ENCODE peak calls at places on chromosomes 11 and 22, in ten cellular contexts. Z is adrenal gland; J is iris pigment epithelial cell; Q is mesothelial cell of epicardium; G is activated CD4-positive, alpha-beta T cell treated with anti-CD3 and anti-CD28 coated beads, Interleukin-2, amount 50 U/mL, for 24 hours; T is activated naive CD4-positive, alpha-beta T cell treated with anti-CD3 and anti-CD28 coated beads for 36 hours; V is stimulated activated CD4-positive, alpha-beta T cell treated with anti-CD3 and anti-CD28 coated beads, Interleukin-1b, Interleukin-23, amount 100 ng/mL, for 24 hours; W is DMS 273 treated with DMSO at 0.1 percent for 48 hours; U is coronary artery; P is activated T-cell treated with anti-CD3 and anti-CD28 coated beads, Interleukin-2, amount 50 U/mL, for 72 hours. H is an unnamed sample.

GRCh38 chr11:18802381-18803257 is 11.0 kb upstream of the PTPN5 start:
- DNase-seq in Z (peak), J (peak), Q (peak), G (no peak), T (peak), V (peak), W (no peak), U (no peak), P (peak), H (peak)

GRCh38 chr11:70519117-70519516 is 120.8 kb downstream of the CTTN start:
- DNase-seq in Z (no peak), J (no peak), Q (no peak), G (no peak), T (no peak), V (no peak), W (no peak), U (no peak), P (no peak), H (no peak)

GRCh38 chr11:118742304-118742703 is 48.7 kb downstream of the DDX6 start:
- DNase-seq in Z (no peak), J (peak), Q (no peak), G (no peak), T (no peak), V (no peak), W (no peak), U (no peak), P (no peak), H (no peak)

GRCh38 chr11:2215561-2216399 is 44.2 kb upstream of the TH start:
- DNase-seq in Z (no peak), J (no peak), Q (no peak), G (no peak), T (no peak), V (no peak), W (no peak), U (no peak), P (no peak), H (no peak)

GRCh38 chr11:58067685-58068084 is 36.9 kb downstream of the OR6Q1 start:
- DNase-seq in Z (no peak), J (no peak), Q (no peak), G (no peak), T (no peak), V (no peak), W (no peak), U (no peak), P (no peak), H (no peak)

GRCh38 chr11:89736566-89736965 is 26.5 kb downstream of the TRIM77 start:
- DNase-seq in Z (no peak), J (no peak), Q (no peak), G (no peak), T (no peak), V (no peak), W (no peak), U (no peak), P (no peak), H (no peak)

GRCh38 chr11:17921620-17922473 is 91.0 kb downstream of the SERGEF start:
- DNase-seq in Z (peak), J (peak), Q (no peak), G (no peak), T (no peak), V (no peak), W (peak), U (no peak), P (no peak), H (no peak)

GRCh38 chr11:60161766-60162165 is 21.1 kb downstream of the MS4A6A start:
- DNase-seq in Z (no peak), J (no peak), Q (no peak), G (no peak), T (no peak), V (no peak), W (no peak), U (no peak), P (no peak), H (no peak)

GRCh38 chr22:30220338-30221009 is 26.1 kb downstream of the LIF start:
- DNase-seq in Z (no peak), J (no peak), Q (no peak), G (no peak), T (no peak), V (no peak), W (no peak), U (no peak), P (no peak), H (no peak)

GRCh38 chr11:61545341-61545740 is 35.5 kb downstream of the SYT7 start:
- DNase-seq in Z (no peak), J (peak), Q (no peak), G (no peak), T (no peak), V (no peak), W (no peak), U (no peak), P (no peak), H (peak)

GRCh38 chr11:70304208-70304603 is 33.7 kb downstream of the PPFIA1 start:
- DNase-seq in Z (no peak), J (no peak), Q (no peak), G (no peak), T (no peak), V (no peak), W (no peak), U (no peak), P (no peak), H (no peak)

GRCh38 chr22:37661160-37661924 is 2.8 kb downstream of the PDXP start:
- DNase-seq in Z (peak), J (peak), Q (no peak), G (no peak), T (no peak), V (no peak), W (peak), U (no peak), P (no peak), H (peak)

GRCh38 chr11:123195182-123196059 is at the start of gene CLMP:
- DNase-seq in Z (peak), J (peak), Q (peak), G (no peak), T (peak), V (no peak), W (no peak), U (no peak), P (peak), H (no peak)

GRCh38 chr11:114377612-114378267 is 22.6 kb downstream of the C11orf71 start:
- DNase-seq in Z (no peak), J (peak), Q (no peak), G (no peak), T (no peak), V (no peak), W (no peak), U (no peak), P (no peak), H (no peak)

GRCh38 chr11:77471520-77472234 is 2.2 kb downstream of the PAK1 start:
- DNase-seq in Z (peak), J (no peak), Q (no peak), G (no peak), T (peak), V (no peak), W (peak), U (no peak), P (peak), H (peak)

GRCh38 chr11:72012897-72013721 is 14.4 kb downstream of the IL18BP start:
- DNase-seq in Z (peak), J (peak), Q (no peak), G (no peak), T (no peak), V (no peak), W (no peak), U (peak), P (no peak), H (no peak)

GRCh38 chr11:62054484-62055121 is 69.2 kb upstream of the INCENP start:
- DNase-seq in Z (no peak), J (no peak), Q (no peak), G (no peak), T (peak), V (no peak), W (no peak), U (no peak), P (no peak), H (peak)

GRCh38 chr11:116687458-116688201 is 85.2 kb downstream of the BUD13 start:
- DNase-seq in Z (peak), J (no peak), Q (no peak), G (no peak), T (no peak), V (no peak), W (peak), U (no peak), P (no peak), H (no peak)

GRCh38 chr11:11057472-11057854 is 199.6 kb upstream of the ZBED5 start:
- DNase-seq in Z (no peak), J (no peak), Q (no peak), G (no peak), T (no peak), V (no peak), W (no peak), U (no peak), P (no peak), H (no peak)

GRCh38 chr11:96323643-96323985 is 19.4 kb downstream of the MAML2 start:
- DNase-seq in Z (no peak), J (no peak), Q (no peak), G (no peak), T (no peak), V (no peak), W (no peak), U (no peak), P (no peak), H (no peak)

GRCh38 chr11:126424471-126425039 is 69.1 kb downstream of the ST3GAL4 start:
- DNase-seq in Z (peak), J (no peak), Q (no peak), G (no peak), T (no peak), V (no peak), W (no peak), U (no peak), P (no peak), H (no peak)

GRCh38 chr11:88280673-88281316 is 56.7 kb downstream of the CTSC start:
- DNase-seq in Z (peak), J (peak), Q (no peak), G (no peak), T (no peak), V (no peak), W (no peak), U (no peak), P (no peak), H (no peak)

GRCh38 chr22:19844423-19845368 is 10.0 kb downstream of the GNB1L start:
- DNase-seq in Z (peak), J (peak), Q (no peak), G (no peak), T (peak), V (no peak), W (no peak), U (no peak), P (no peak), H (no peak)

GRCh38 chr11:64760759-64761417 is 1.1 kb upstream of the PYGM start:
- DNase-seq in Z (no peak), J (no peak), Q (no peak), G (no peak), T (no peak), V (no peak), W (no peak), U (no peak), P (no peak), H (no peak)

GRCh38 chr22:30425616-30426394 is at the start of gene MTFP1:
- DNase-seq in Z (peak), J (peak), Q (peak), G (peak), T (peak), V (peak), W (peak), U (peak), P (peak), H (peak)

GRCh38 chr11:22703561-22703960 is 37.1 kb downstream of the GAS2 start:
- DNase-seq in Z (no peak), J (peak), Q (no peak), G (no peak), T (no peak), V (no peak), W (no peak), U (no peak), P (no peak), H (no peak)

GRCh38 chr22:40628354-40629042 is 8.0 kb downstream of the MRTFA start:
- DNase-seq in Z (no peak), J (peak), Q (no peak), G (no peak), T (peak), V (no peak), W (no peak), U (no peak), P (peak), H (no peak)

GRCh38 chr11:69912161-69912910 is 93.1 kb upstream of the FGF3 start:
- DNase-seq in Z (no peak), J (no peak), Q (no peak), G (no peak), T (no peak), V (no peak), W (no peak), U (peak), P (no peak), H (no peak)

GRCh38 chr11:82682003-82682751 is 51.5 kb downstream of the FAM181B start:
- DNase-seq in Z (no peak), J (peak), Q (no peak), G (no peak), T (no peak), V (no peak), W (no peak), U (no peak), P (peak), H (peak)

GRCh38 chr22:29992341-29993275 is 87.7 kb upstream of the HORMAD2 start:
- DNase-seq in Z (no peak), J (peak), Q (no peak), G (no peak), T (no peak), V (no peak), W (no peak), U (no peak), P (no peak), H (no peak)

GRCh38 chr11:10920205-10920604 is 62.4 kb upstream of the ZBED5 start:
- DNase-seq in Z (no peak), J (peak), Q (no peak), G (no peak), T (no peak), V (no peak), W (no peak), U (no peak), P (no peak), H (no peak)

GRCh38 chr11:83119216-83119615 is 37.7 kb upstream of the PCF11 start:
- DNase-seq in Z (no peak), J (peak), Q (no peak), G (no peak), T (no peak), V (no peak), W (no peak), U (no peak), P (no peak), H (no peak)

GRCh38 chr22:33386270-33386669 is 328.1 kb upstream of the SYN3 start:
- DNase-seq in Z (no peak), J (no peak), Q (no peak), G (no peak), T (no peak), V (no peak), W (no peak), U (no peak), P (no peak), H (no peak)

GRCh38 chr11:86726118-86726748 is 53.8 kb upstream of the ME3 start:
- DNase-seq in Z (no peak), J (peak), Q (no peak), G (no peak), T (no peak), V (no peak), W (no peak), U (no peak), P (no peak), H (no peak)

GRCh38 chr11:125578783-125579182 is 9.5 kb downstream of the EI24 start:
- DNase-seq in Z (no peak), J (no peak), Q (no peak), G (no peak), T (no peak), V (no peak), W (no peak), U (no peak), P (no peak), H (no peak)